ENCODE peak calls at places on chromosomes 5 and 9, in nine cellular contexts. One of them, this sample, is unnamed.

GRCh38 chr9:20981486-20981885 is 50.0 kb downstream of the HACD4 start:
- DNase-seq in A549: no peak
- DNase-seq in heart right ventricle: no peak
- DNase-seq in HL-60: no peak
- DNase-seq in mammary epithelial cell: no peak
- DNase-seq in fibroblast of lung: peak
- DNase-seq in lung: no peak
- DNase-seq in hepatocyte: peak
- DNase-seq in ovary: no peak
- DNase-seq in this sample: no peak

GRCh38 chr5:56620903-56621680 is 194.3 kb upstream of the MAP3K1 start:
- DNase-seq in A549: no peak
- DNase-seq in heart right ventricle: no peak
- DNase-seq in HL-60: no peak
- DNase-seq in mammary epithelial cell: no peak
- DNase-seq in fibroblast of lung: no peak
- DNase-seq in lung: no peak
- DNase-seq in hepatocyte: no peak
- DNase-seq in ovary: no peak
- DNase-seq in this sample: no peak

GRCh38 chr9:123825337-123825736 is 104.6 kb downstream of the DENND1A start:
- DNase-seq in A549: peak
- DNase-seq in heart right ventricle: no peak
- DNase-seq in HL-60: no peak
- DNase-seq in mammary epithelial cell: no peak
- DNase-seq in fibroblast of lung: peak
- DNase-seq in lung: no peak
- DNase-seq in hepatocyte: no peak
- DNase-seq in ovary: no peak
- DNase-seq in this sample: no peak

GRCh38 chr9:83920469-83920941 is 727 bp downstream of the KIF27 start:
- DNase-seq in A549: peak
- DNase-seq in heart right ventricle: peak
- DNase-seq in HL-60: no peak
- DNase-seq in mammary epithelial cell: peak
- DNase-seq in fibroblast of lung: peak
- DNase-seq in lung: no peak
- DNase-seq in hepatocyte: peak
- DNase-seq in ovary: no peak
- DNase-seq in this sample: peak

GRCh38 chr9:127522727-127523126 is 71.4 kb downstream of the LRSAM1 start:
- DNase-seq in A549: no peak
- DNase-seq in heart right ventricle: no peak
- DNase-seq in HL-60: no peak
- DNase-seq in mammary epithelial cell: peak
- DNase-seq in fibroblast of lung: no peak
- DNase-seq in lung: no peak
- DNase-seq in hepatocyte: no peak
- DNase-seq in ovary: no peak
- DNase-seq in this sample: no peak

GRCh38 chr9:96450613-96451544 is 910 bp downstream of the HABP4 start:
- DNase-seq in A549: peak
- DNase-seq in heart right ventricle: peak
- DNase-seq in HL-60: no peak
- DNase-seq in mammary epithelial cell: peak
- DNase-seq in fibroblast of lung: peak
- DNase-seq in lung: no peak
- DNase-seq in hepatocyte: peak
- DNase-seq in ovary: peak
- DNase-seq in this sample: no peak

GRCh38 chr9:136109351-136110081 is 9.2 kb downstream of the TMEM250 start:
- DNase-seq in A549: peak
- DNase-seq in heart right ventricle: peak
- DNase-seq in HL-60: peak
- DNase-seq in mammary epithelial cell: peak
- DNase-seq in fibroblast of lung: peak
- DNase-seq in lung: peak
- DNase-seq in hepatocyte: peak
- DNase-seq in ovary: peak
- DNase-seq in this sample: peak

GRCh38 chr5:175027390-175027789 is 303.0 kb downstream of the MSX2 start:
- DNase-seq in A549: no peak
- DNase-seq in heart right ventricle: no peak
- DNase-seq in HL-60: no peak
- DNase-seq in mammary epithelial cell: no peak
- DNase-seq in fibroblast of lung: no peak
- DNase-seq in lung: no peak
- DNase-seq in hepatocyte: no peak
- DNase-seq in ovary: no peak
- DNase-seq in this sample: no peak

GRCh38 chr5:6176294-6176693 is 202.1 kb downstream of the MED10 start:
- DNase-seq in A549: no peak
- DNase-seq in heart right ventricle: no peak
- DNase-seq in HL-60: no peak
- DNase-seq in mammary epithelial cell: no peak
- DNase-seq in fibroblast of lung: no peak
- DNase-seq in lung: no peak
- DNase-seq in hepatocyte: no peak
- DNase-seq in ovary: no peak
- DNase-seq in this sample: no peak

GRCh38 chr9:16281707-16282106 is 588.8 kb downstream of the BNC2 start:
- DNase-seq in A549: no peak
- DNase-seq in heart right ventricle: no peak
- DNase-seq in HL-60: no peak
- DNase-seq in mammary epithelial cell: no peak
- DNase-seq in fibroblast of lung: no peak
- DNase-seq in lung: no peak
- DNase-seq in hepatocyte: no peak
- DNase-seq in ovary: no peak
- DNase-seq in this sample: no peak

GRCh38 chr9:107615325-107615724 is 125.8 kb upstream of the KLF4 start:
- DNase-seq in A549: no peak
- DNase-seq in heart right ventricle: no peak
- DNase-seq in HL-60: peak
- DNase-seq in mammary epithelial cell: no peak
- DNase-seq in fibroblast of lung: peak
- DNase-seq in lung: no peak
- DNase-seq in hepatocyte: peak
- DNase-seq in ovary: no peak
- DNase-seq in this sample: no peak

GRCh38 chr5:177396807-177397206 is 3.7 kb downstream of the PFN3 start:
- DNase-seq in A549: no peak
- DNase-seq in heart right ventricle: no peak
- DNase-seq in HL-60: no peak
- DNase-seq in mammary epithelial cell: no peak
- DNase-seq in fibroblast of lung: no peak
- DNase-seq in lung: no peak
- DNase-seq in hepatocyte: no peak
- DNase-seq in ovary: no peak
- DNase-seq in this sample: no peak

GRCh38 chr9:133584559-133585476 is 24.4 kb downstream of the FAM163B start:
- DNase-seq in A549: no peak
- DNase-seq in heart right ventricle: no peak
- DNase-seq in HL-60: no peak
- DNase-seq in mammary epithelial cell: no peak
- DNase-seq in fibroblast of lung: no peak
- DNase-seq in lung: no peak
- DNase-seq in hepatocyte: peak
- DNase-seq in ovary: no peak
- DNase-seq in this sample: no peak

GRCh38 chr5:125409496-125410351 is 663.3 kb upstream of the ZNF608 start:
- DNase-seq in A549: no peak
- DNase-seq in heart right ventricle: no peak
- DNase-seq in HL-60: no peak
- DNase-seq in mammary epithelial cell: no peak
- DNase-seq in fibroblast of lung: peak
- DNase-seq in lung: no peak
- DNase-seq in hepatocyte: peak
- DNase-seq in ovary: no peak
- DNase-seq in this sample: no peak

GRCh38 chr5:50889790-50890189 is 223.4 kb downstream of the PARP8 start:
- DNase-seq in A549: no peak
- DNase-seq in heart right ventricle: no peak
- DNase-seq in HL-60: no peak
- DNase-seq in mammary epithelial cell: peak
- DNase-seq in fibroblast of lung: no peak
- DNase-seq in lung: no peak
- DNase-seq in hepatocyte: no peak
- DNase-seq in ovary: no peak
- DNase-seq in this sample: no peak

DNA sequence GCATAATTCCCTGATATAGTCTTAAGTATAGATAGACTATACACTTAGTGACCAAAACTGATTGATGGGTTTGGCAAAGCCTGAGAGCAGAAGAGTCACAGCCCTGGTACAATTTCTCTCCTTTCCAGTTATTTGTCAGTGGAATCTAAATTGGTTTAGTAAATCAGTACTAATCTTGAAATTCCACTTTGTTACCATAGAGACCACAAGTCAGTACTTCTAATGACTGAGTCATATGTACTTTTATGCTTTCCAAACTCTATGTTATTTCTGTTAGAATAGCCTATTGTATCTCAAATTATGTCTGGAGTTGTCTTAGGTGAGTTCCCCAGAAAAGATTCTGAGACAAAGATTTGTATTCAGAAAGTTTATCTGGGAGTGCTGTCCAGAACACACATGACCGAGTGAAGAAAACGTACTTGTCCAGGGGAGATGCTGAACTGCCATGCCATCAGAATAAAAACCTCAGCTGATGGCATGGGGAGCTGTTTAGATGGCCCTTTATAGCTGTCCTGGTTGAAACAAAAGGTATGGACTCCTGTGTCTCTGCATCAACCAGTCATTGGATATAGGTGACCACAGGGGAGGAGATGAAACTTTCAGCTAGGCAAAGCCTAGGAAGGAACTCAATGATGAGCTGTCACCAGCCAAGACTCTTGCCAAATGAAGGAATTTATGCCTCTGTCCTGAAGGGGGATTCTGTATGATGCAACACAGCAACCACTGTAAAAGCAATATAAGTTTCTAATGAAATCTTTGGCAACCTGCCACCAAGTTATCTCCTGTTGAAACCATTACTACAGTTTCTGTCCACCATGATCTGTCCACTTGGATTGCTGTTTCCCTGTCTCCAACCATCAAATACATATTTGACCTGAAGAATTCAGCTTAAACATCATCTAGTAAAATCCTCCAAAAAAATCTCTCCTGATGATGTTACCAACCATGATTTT is 18.0 kb upstream of the SMC2 start:
- DNase-seq in A549: no peak
- DNase-seq in heart right ventricle: no peak
- DNase-seq in HL-60: no peak
- DNase-seq in mammary epithelial cell: peak
- DNase-seq in fibroblast of lung: peak
- DNase-seq in lung: no peak
- DNase-seq in hepatocyte: peak
- DNase-seq in ovary: no peak
- DNase-seq in this sample: no peak
- TF ChIP-seq CTCF in A549: no peak
- TF ChIP-seq CTCF in heart right ventricle: no peak
- TF ChIP-seq CTCF in HL-60: no peak
- TF ChIP-seq CTCF in mammary epithelial cell: no peak
- TF ChIP-seq CTCF in fibroblast of lung: peak
- TF ChIP-seq CTCF in lung: no peak
- TF ChIP-seq CTCF in hepatocyte: no peak
- TF ChIP-seq CTCF in ovary: no peak
- TF ChIP-seq CTCF in this sample: no peak

DNA sequence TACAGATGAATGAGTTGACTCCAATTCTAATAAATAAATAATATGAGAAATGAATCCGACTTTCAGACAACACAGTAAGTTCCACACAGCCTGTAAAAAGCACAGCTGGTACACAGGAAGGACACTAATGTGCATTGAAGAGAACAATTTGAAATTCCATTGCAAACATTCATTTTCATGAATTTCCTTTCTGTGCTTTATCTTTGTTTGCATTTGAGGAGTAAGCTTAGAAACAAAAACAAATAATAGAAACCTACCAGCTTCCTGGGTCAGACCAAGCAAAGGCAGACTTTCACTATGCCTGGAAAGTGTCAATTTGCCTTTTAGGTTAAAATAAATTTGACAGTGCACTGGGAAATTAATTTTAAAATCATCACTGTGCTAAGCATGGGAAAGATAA is 143.8 kb upstream of the VLDLR start:
- DNase-seq in A549: no peak
- DNase-seq in heart right ventricle: no peak
- DNase-seq in HL-60: no peak
- DNase-seq in mammary epithelial cell: no peak
- DNase-seq in fibroblast of lung: peak
- DNase-seq in lung: no peak
- DNase-seq in hepatocyte: no peak
- DNase-seq in ovary: no peak
- DNase-seq in this sample: no peak
- H3K27ac ChIP-seq in A549: no peak
- H3K27ac ChIP-seq in heart right ventricle: no peak
- H3K27ac ChIP-seq in HL-60: no peak
- H3K27ac ChIP-seq in mammary epithelial cell: no peak
- H3K27ac ChIP-seq in fibroblast of lung: no peak
- H3K27ac ChIP-seq in lung: no peak
- H3K27ac ChIP-seq in hepatocyte: no peak
- H3K27ac ChIP-seq in ovary: peak
- H3K27ac ChIP-seq in this sample: no peak

DNA sequence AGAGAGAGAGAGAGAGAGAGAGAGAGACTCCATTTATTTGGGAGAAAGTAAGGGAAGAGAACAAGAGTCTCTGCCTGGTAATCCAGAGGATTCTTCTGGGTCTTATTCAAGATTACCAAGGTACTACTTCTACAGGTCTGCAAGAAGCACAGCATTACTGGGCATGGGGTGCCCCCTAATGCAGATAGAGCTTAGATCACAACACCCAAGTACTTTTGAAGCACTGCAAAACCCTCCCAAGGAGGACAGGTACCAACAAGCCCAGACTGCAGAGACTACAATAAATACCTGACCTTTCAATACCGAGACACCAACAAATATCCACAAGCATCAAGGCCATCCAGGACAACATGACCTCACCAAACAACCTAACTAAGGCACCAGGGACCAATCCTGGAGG is 94.7 kb upstream of the PHF24 start:
- DNase-seq in A549: no peak
- DNase-seq in heart right ventricle: no peak
- DNase-seq in HL-60: no peak
- DNase-seq in mammary epithelial cell: peak
- DNase-seq in fibroblast of lung: no peak
- DNase-seq in lung: no peak
- DNase-seq in hepatocyte: no peak
- DNase-seq in ovary: no peak
- DNase-seq in this sample: no peak
- TF ChIP-seq CTCF in A549: no peak
- TF ChIP-seq CTCF in heart right ventricle: no peak
- TF ChIP-seq CTCF in HL-60: no peak
- TF ChIP-seq CTCF in mammary epithelial cell: no peak
- TF ChIP-seq CTCF in fibroblast of lung: no peak
- TF ChIP-seq CTCF in lung: no peak
- TF ChIP-seq CTCF in hepatocyte: no peak
- TF ChIP-seq CTCF in ovary: no peak
- TF ChIP-seq CTCF in this sample: no peak

DNA sequence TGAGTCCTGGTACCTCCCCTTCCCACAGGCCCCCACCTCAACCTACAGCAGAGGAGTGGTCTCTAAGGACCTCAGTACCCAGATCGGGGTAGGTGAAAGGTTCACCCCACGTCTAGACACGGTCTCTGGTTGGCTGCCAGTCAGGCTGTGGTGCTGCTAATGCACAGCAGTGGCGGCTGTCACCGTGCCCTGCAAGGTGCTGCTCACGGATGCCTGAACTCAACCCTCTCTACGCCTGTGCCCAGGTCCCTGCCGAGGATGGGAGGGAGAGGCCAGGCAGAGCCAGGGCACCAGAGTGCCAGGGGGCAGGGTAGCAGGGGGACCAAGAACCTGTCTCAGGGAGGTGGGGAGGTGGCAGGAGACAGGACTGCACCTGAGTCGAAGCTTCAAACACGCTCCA is 14.3 kb downstream of the IER5L start:
- DNase-seq in A549: no peak
- DNase-seq in heart right ventricle: no peak
- DNase-seq in HL-60: no peak
- DNase-seq in mammary epithelial cell: no peak
- DNase-seq in fibroblast of lung: no peak
- DNase-seq in lung: no peak
- DNase-seq in hepatocyte: no peak
- DNase-seq in ovary: peak
- DNase-seq in this sample: no peak
- H3K27ac ChIP-seq in A549: no peak
- H3K27ac ChIP-seq in heart right ventricle: peak
- H3K27ac ChIP-seq in HL-60: no peak
- H3K27ac ChIP-seq in mammary epithelial cell: no peak
- H3K27ac ChIP-seq in fibroblast of lung: no peak
- H3K27ac ChIP-seq in lung: no peak
- H3K27ac ChIP-seq in hepatocyte: peak
- H3K27ac ChIP-seq in ovary: no peak
- H3K27ac ChIP-seq in this sample: peak